ENCODE peak calls at places on chromosomes 2 and 18, in six cellular contexts. One of them, this sample, is unnamed.

GRCh38 chr18:2258954-2259353 is 312.4 kb downstream of the METTL4 start:
- DNase-seq in HepG2: no peak
- DNase-seq in tibial artery: no peak
- DNase-seq in Peyer's patch: no peak
- DNase-seq in CD8-positive, alpha-beta T cell: no peak
- DNase-seq in transverse colon: no peak
- DNase-seq in this sample: no peak

GRCh38 chr18:13377496-13377895 is 158.9 kb downstream of the LDLRAD4 start:
- DNase-seq in HepG2: no peak
- DNase-seq in tibial artery: no peak
- DNase-seq in Peyer's patch: peak; percentile 49
- DNase-seq in CD8-positive, alpha-beta T cell: peak; percentile 17
- DNase-seq in transverse colon: no peak
- DNase-seq in this sample: no peak

GRCh38 chr2:150122871-150123588 is 364.4 kb downstream of the RND3 start:
- DNase-seq in HepG2: no peak
- DNase-seq in tibial artery: no peak
- DNase-seq in Peyer's patch: no peak
- DNase-seq in CD8-positive, alpha-beta T cell: no peak
- DNase-seq in transverse colon: no peak
- DNase-seq in this sample: no peak

GRCh38 chr2:109196081-109196875 is 67.3 kb downstream of the SH3RF3 start:
- DNase-seq in HepG2: no peak
- DNase-seq in tibial artery: no peak
- DNase-seq in Peyer's patch: no peak
- DNase-seq in CD8-positive, alpha-beta T cell: no peak
- DNase-seq in transverse colon: no peak
- DNase-seq in this sample: no peak

GRCh38 chr2:232214053-232214452 is 164.5 kb upstream of the ALPP start:
- DNase-seq in HepG2: no peak
- DNase-seq in tibial artery: no peak
- DNase-seq in Peyer's patch: no peak
- DNase-seq in CD8-positive, alpha-beta T cell: no peak
- DNase-seq in transverse colon: no peak
- DNase-seq in this sample: no peak

GRCh38 chr2:216989335-216990129 is 129.7 kb upstream of the TNP1 start:
- DNase-seq in HepG2: no peak
- DNase-seq in tibial artery: no peak
- DNase-seq in Peyer's patch: no peak
- DNase-seq in CD8-positive, alpha-beta T cell: no peak
- DNase-seq in transverse colon: no peak
- DNase-seq in this sample: peak; percentile 48

GRCh38 chr18:40987581-40987980 is 967.5 kb upstream of the PIK3C3 start:
- DNase-seq in HepG2: no peak
- DNase-seq in tibial artery: no peak
- DNase-seq in Peyer's patch: no peak
- DNase-seq in CD8-positive, alpha-beta T cell: no peak
- DNase-seq in transverse colon: no peak
- DNase-seq in this sample: no peak

GRCh38 chr2:189248116-189248515 is 68.6 kb upstream of the COL5A2 start:
- DNase-seq in HepG2: no peak
- DNase-seq in tibial artery: no peak
- DNase-seq in Peyer's patch: no peak
- DNase-seq in CD8-positive, alpha-beta T cell: no peak
- DNase-seq in transverse colon: no peak
- DNase-seq in this sample: peak; percentile 72

GRCh38 chr18:79944126-79944731 is 7.2 kb downstream of the SLC66A2 start:
- DNase-seq in HepG2: no peak
- DNase-seq in tibial artery: no peak
- DNase-seq in Peyer's patch: peak; percentile 41
- DNase-seq in CD8-positive, alpha-beta T cell: no peak
- DNase-seq in transverse colon: peak; percentile 38
- DNase-seq in this sample: no peak

GRCh38 chr2:188693111-188693510 is 281.1 kb upstream of the COL3A1 start:
- DNase-seq in HepG2: no peak
- DNase-seq in tibial artery: no peak
- DNase-seq in Peyer's patch: no peak
- DNase-seq in CD8-positive, alpha-beta T cell: no peak
- DNase-seq in transverse colon: peak; percentile 6
- DNase-seq in this sample: no peak

GRCh38 chr18:12839526-12840196 is 44.4 kb downstream of the PTPN2 start:
- DNase-seq in HepG2: no peak
- DNase-seq in tibial artery: no peak
- DNase-seq in Peyer's patch: no peak
- DNase-seq in CD8-positive, alpha-beta T cell: no peak
- DNase-seq in transverse colon: no peak
- DNase-seq in this sample: peak; percentile 27

GRCh38 chr18:54444309-54444914 is 86.7 kb downstream of the C18orf54 start:
- DNase-seq in HepG2: peak; percentile 32
- DNase-seq in tibial artery: no peak
- DNase-seq in Peyer's patch: peak; percentile 67
- DNase-seq in CD8-positive, alpha-beta T cell: no peak
- DNase-seq in transverse colon: peak; percentile 78
- DNase-seq in this sample: peak; percentile 67
- TF ChIP-seq CTCF in HepG2: peak; percentile 74
- TF ChIP-seq CTCF in tibial artery: peak; percentile 33
- TF ChIP-seq CTCF in Peyer's patch: no peak
- TF ChIP-seq CTCF in CD8-positive, alpha-beta T cell: peak; percentile 18
- TF ChIP-seq CTCF in transverse colon: peak; percentile 77
- TF ChIP-seq CTCF in this sample: peak; percentile 84

GRCh38 chr2:53859354-53860159 is at the start of gene GPR75:
- DNase-seq in HepG2: no peak
- DNase-seq in tibial artery: no peak
- DNase-seq in Peyer's patch: no peak
- DNase-seq in CD8-positive, alpha-beta T cell: no peak
- DNase-seq in transverse colon: no peak
- DNase-seq in this sample: peak; percentile 13
- H3K4me3 ChIP-seq in HepG2: no peak within 1 kb of the TSS
- H3K4me3 ChIP-seq in tibial artery: peak within 1 kb of the TSS; percentile 51
- H3K4me3 ChIP-seq in Peyer's patch: no peak within 1 kb of the TSS
- H3K4me3 ChIP-seq in CD8-positive, alpha-beta T cell: no peak within 1 kb of the TSS
- H3K4me3 ChIP-seq in transverse colon: peak within 1 kb of the TSS; percentile 31
- H3K4me3 ChIP-seq in this sample: peak within 1 kb of the TSS; percentile 59

GRCh38 chr2:238288650-238289573 is 502 bp upstream of the PER2 start:
- DNase-seq in HepG2: peak; percentile 99
- DNase-seq in tibial artery: peak; percentile 99
- DNase-seq in Peyer's patch: peak; percentile 100
- DNase-seq in CD8-positive, alpha-beta T cell: peak; percentile 96
- DNase-seq in transverse colon: peak; percentile 99
- DNase-seq in this sample: peak; percentile 97

GRCh38 chr2:238289574-238289973 is 1.2 kb upstream of the PER2 start:
- DNase-seq in HepG2: no peak
- DNase-seq in tibial artery: peak; percentile 17
- DNase-seq in Peyer's patch: no peak
- DNase-seq in CD8-positive, alpha-beta T cell: no peak
- DNase-seq in transverse colon: no peak
- DNase-seq in this sample: no peak

GRCh38 chr2:238286551-238286950 is 1.9 kb downstream of the PER2 start:
- DNase-seq in HepG2: peak; percentile 48
- DNase-seq in tibial artery: peak; percentile 79
- DNase-seq in Peyer's patch: peak; percentile 69
- DNase-seq in CD8-positive, alpha-beta T cell: no peak
- DNase-seq in transverse colon: peak; percentile 67
- DNase-seq in this sample: peak; percentile 83

GRCh38 chr2:238286987-238287386 is 1.4 kb downstream of the PER2 start:
- DNase-seq in HepG2: no peak
- DNase-seq in tibial artery: no peak
- DNase-seq in Peyer's patch: peak; percentile 60
- DNase-seq in CD8-positive, alpha-beta T cell: no peak
- DNase-seq in transverse colon: no peak
- DNase-seq in this sample: no peak

GRCh38 chr2:238287702-238288649 is at the start of gene PER2:
- DNase-seq in HepG2: peak; percentile 84
- DNase-seq in tibial artery: peak; percentile 71
- DNase-seq in Peyer's patch: peak; percentile 69
- DNase-seq in CD8-positive, alpha-beta T cell: peak; percentile 46
- DNase-seq in transverse colon: peak; percentile 70
- DNase-seq in this sample: peak; percentile 77
- TF ChIP-seq CTCF in HepG2: peak; percentile 64
- TF ChIP-seq CTCF in tibial artery: peak; percentile 18
- TF ChIP-seq CTCF in Peyer's patch: no peak
- TF ChIP-seq CTCF in CD8-positive, alpha-beta T cell: no peak
- TF ChIP-seq CTCF in transverse colon: no peak
- TF ChIP-seq CTCF in this sample: peak; percentile 17

DNA sequence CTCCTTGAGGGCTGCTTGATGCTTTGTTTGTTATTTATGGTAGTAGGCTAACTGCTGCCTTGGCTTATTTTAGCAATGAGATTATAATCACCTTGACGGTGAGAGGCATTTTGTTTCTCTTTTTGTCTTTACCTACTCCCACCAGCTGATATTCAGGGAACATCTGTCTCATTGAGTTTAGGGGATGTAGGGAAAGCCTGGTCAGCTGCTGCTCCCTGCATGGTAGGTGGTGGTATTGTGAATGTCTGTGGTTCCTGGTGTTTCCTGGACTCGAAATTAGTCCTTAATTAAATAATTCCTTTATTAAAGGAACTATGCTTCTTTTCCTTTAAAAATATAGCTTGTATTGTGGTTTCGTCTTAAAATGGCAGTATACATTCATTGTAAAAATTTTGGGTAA is 77.8 kb downstream of the ADAM23 start:
- DNase-seq in HepG2: no peak
- DNase-seq in tibial artery: no peak
- DNase-seq in Peyer's patch: no peak
- DNase-seq in CD8-positive, alpha-beta T cell: no peak
- DNase-seq in transverse colon: no peak
- DNase-seq in this sample: no peak
- H3K4me3 ChIP-seq in HepG2: no peak overlapping the region
- H3K4me3 ChIP-seq in tibial artery: no peak overlapping the region
- H3K4me3 ChIP-seq in Peyer's patch: no peak overlapping the region
- H3K4me3 ChIP-seq in CD8-positive, alpha-beta T cell: no peak overlapping the region
- H3K4me3 ChIP-seq in transverse colon: no peak overlapping the region
- H3K4me3 ChIP-seq in this sample: no peak overlapping the region

GRCh38 chr18:45571714-45572113 is 43.6 kb upstream of the SLC14A2 start:
- DNase-seq in HepG2: no peak
- DNase-seq in tibial artery: no peak
- DNase-seq in Peyer's patch: no peak
- DNase-seq in CD8-positive, alpha-beta T cell: no peak
- DNase-seq in transverse colon: no peak
- DNase-seq in this sample: no peak
- TF ChIP-seq CTCF in HepG2: no peak
- TF ChIP-seq CTCF in tibial artery: no peak
- TF ChIP-seq CTCF in Peyer's patch: no peak
- TF ChIP-seq CTCF in CD8-positive, alpha-beta T cell: no peak
- TF ChIP-seq CTCF in transverse colon: no peak
- TF ChIP-seq CTCF in this sample: peak; percentile 40

DNA sequence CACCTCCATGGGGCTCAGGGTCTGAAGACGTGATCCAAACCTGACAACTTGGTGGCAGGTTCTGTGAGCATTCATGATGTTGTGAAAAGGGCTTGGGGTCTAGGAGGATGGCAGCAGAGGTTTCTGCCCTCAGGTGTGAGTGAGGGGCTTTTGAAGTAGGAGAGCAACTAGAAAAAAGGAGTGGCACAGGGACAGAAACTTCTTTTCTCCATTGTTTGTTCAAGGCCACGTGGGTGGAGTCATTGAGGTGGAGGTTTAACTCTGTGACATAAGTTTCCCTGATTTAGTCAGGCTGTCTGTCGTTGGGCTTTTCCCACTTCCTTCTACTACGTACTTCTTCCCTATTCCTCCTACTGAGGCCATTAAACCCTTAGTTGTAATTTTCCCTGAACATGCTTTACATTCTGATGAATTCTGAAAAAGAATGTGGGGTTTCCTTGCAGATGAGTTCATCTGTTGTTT is 13.1 kb downstream of the CFLAR start:
- DNase-seq in HepG2: peak; percentile 78
- DNase-seq in tibial artery: no peak
- DNase-seq in Peyer's patch: no peak
- DNase-seq in CD8-positive, alpha-beta T cell: no peak
- DNase-seq in transverse colon: peak; percentile 70
- DNase-seq in this sample: peak; percentile 76
- H3K4me3 ChIP-seq in HepG2: no peak overlapping the region
- H3K4me3 ChIP-seq in tibial artery: no peak overlapping the region
- H3K4me3 ChIP-seq in Peyer's patch: no peak overlapping the region
- H3K4me3 ChIP-seq in CD8-positive, alpha-beta T cell: peak overlapping the region; percentile 7
- H3K4me3 ChIP-seq in transverse colon: no peak overlapping the region
- H3K4me3 ChIP-seq in this sample: no peak overlapping the region

GRCh38 chr18:54616220-54616848 is 25.3 kb downstream of the DYNAP start:
- DNase-seq in HepG2: no peak
- DNase-seq in tibial artery: no peak
- DNase-seq in Peyer's patch: no peak
- DNase-seq in CD8-positive, alpha-beta T cell: no peak
- DNase-seq in transverse colon: no peak
- DNase-seq in this sample: no peak

GRCh38 chr18:54626779-54627178 is 35.7 kb downstream of the DYNAP start:
- DNase-seq in HepG2: no peak
- DNase-seq in tibial artery: no peak
- DNase-seq in Peyer's patch: no peak
- DNase-seq in CD8-positive, alpha-beta T cell: no peak
- DNase-seq in transverse colon: no peak
- DNase-seq in this sample: no peak

GRCh38 chr18:54622084-54622483 is 31.0 kb downstream of the DYNAP start:
- DNase-seq in HepG2: no peak
- DNase-seq in tibial artery: no peak
- DNase-seq in Peyer's patch: no peak
- DNase-seq in CD8-positive, alpha-beta T cell: no peak
- DNase-seq in transverse colon: no peak
- DNase-seq in this sample: no peak
- TF ChIP-seq CTCF in HepG2: no peak
- TF ChIP-seq CTCF in tibial artery: no peak
- TF ChIP-seq CTCF in Peyer's patch: no peak
- TF ChIP-seq CTCF in CD8-positive, alpha-beta T cell: no peak
- TF ChIP-seq CTCF in transverse colon: no peak
- TF ChIP-seq CTCF in this sample: peak; percentile 36

GRCh38 chr18:23458830-23459529 is 5.9 kb downstream of the RIOK3 start:
- DNase-seq in HepG2: no peak
- DNase-seq in tibial artery: no peak
- DNase-seq in Peyer's patch: no peak
- DNase-seq in CD8-positive, alpha-beta T cell: no peak
- DNase-seq in transverse colon: no peak
- DNase-seq in this sample: no peak

GRCh38 chr18:23456835-23457234 is 3.7 kb downstream of the RIOK3 start:
- DNase-seq in HepG2: no peak
- DNase-seq in tibial artery: no peak
- DNase-seq in Peyer's patch: no peak
- DNase-seq in CD8-positive, alpha-beta T cell: no peak
- DNase-seq in transverse colon: no peak
- DNase-seq in this sample: no peak

GRCh38 chr18:23460285-23461273 is 7.5 kb downstream of the RIOK3 start:
- DNase-seq in HepG2: peak; percentile 76
- DNase-seq in tibial artery: no peak
- DNase-seq in Peyer's patch: peak; percentile 79
- DNase-seq in CD8-positive, alpha-beta T cell: no peak
- DNase-seq in transverse colon: peak; percentile 36
- DNase-seq in this sample: no peak

GRCh38 chr18:23462876-23463275 is 9.8 kb downstream of the RIOK3 start:
- DNase-seq in HepG2: no peak
- DNase-seq in tibial artery: no peak
- DNase-seq in Peyer's patch: no peak
- DNase-seq in CD8-positive, alpha-beta T cell: no peak
- DNase-seq in transverse colon: no peak
- DNase-seq in this sample: peak; percentile 71

DNA sequence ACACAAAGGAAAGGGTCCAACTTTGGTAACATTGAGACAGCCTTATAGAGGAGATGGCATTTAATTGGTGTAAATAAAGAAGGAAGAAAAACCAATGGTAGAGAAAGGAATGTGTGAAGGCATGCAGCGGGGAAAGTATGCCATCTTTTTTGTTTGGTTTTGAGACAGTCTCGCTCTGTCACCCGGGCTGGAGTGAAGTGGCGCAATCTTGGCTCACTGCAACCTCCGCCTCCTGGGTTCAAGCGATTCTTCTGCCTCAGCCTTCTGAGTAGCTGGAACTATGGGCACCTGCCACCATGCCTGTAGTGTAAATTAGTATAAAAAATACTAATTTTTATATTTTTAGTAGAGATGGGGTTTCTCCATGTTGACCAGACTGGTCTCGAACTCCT is 6.4 kb downstream of the RIOK3 start:
- DNase-seq in HepG2: peak; percentile 23
- DNase-seq in tibial artery: no peak
- DNase-seq in Peyer's patch: no peak
- DNase-seq in CD8-positive, alpha-beta T cell: no peak
- DNase-seq in transverse colon: no peak
- DNase-seq in this sample: no peak
- H3K4me3 ChIP-seq in HepG2: no peak overlapping the region
- H3K4me3 ChIP-seq in tibial artery: no peak overlapping the region
- H3K4me3 ChIP-seq in Peyer's patch: no peak overlapping the region
- H3K4me3 ChIP-seq in CD8-positive, alpha-beta T cell: no peak overlapping the region
- H3K4me3 ChIP-seq in transverse colon: no peak overlapping the region
- H3K4me3 ChIP-seq in this sample: no peak overlapping the region